ENCODE peak calls at places on chromosomes 6 and 20, in four cellular contexts. J, D, C and F are unnamed samples.

GRCh38 chr20:24506696-24507095 is 37.3 kb downstream of the SYNDIG1 start:
- DNase-seq in J (no peak), D (no peak), C (no peak), F (no peak)

GRCh38 chr6:153058291-153058690 is 55.8 kb upstream of the MTRF1L start:
- DNase-seq in J (peak; percentile 58), D (no peak), C (no peak), F (no peak)

GRCh38 chr6:167100241-167100674 is 22.6 kb upstream of the CCR6 start:
- DNase-seq in J (no peak), D (no peak), C (peak; percentile 61), F (no peak)

GRCh38 chr6:79684821-79685220 is 53.7 kb downstream of the SH3BGRL2 start:
- DNase-seq in J (no peak), D (no peak), C (no peak), F (no peak)

GRCh38 chr6:87334683-87335082 is 5.6 kb upstream of the GJB7 start:
- DNase-seq in J (peak; percentile 69), D (no peak), C (no peak), F (no peak)

GRCh38 chr6:33215281-33215680 is 7.0 kb downstream of the RING1 start:
- DNase-seq in J (no peak), D (no peak), C (no peak), F (no peak)

GRCh38 chr6:149233056-149233715 is 84.3 kb upstream of the TAB2 start:
- DNase-seq in J (peak; percentile 93), D (no peak), C (peak; percentile 40), F (peak; percentile 83)

GRCh38 chr6:138161118-138161433 is 663 bp upstream of the ARFGEF3 start:
- DNase-seq in J (no peak), D (no peak), C (no peak), F (no peak)

GRCh38 chr20:47358672-47359532 is 2.4 kb upstream of the ZMYND8 start:
- DNase-seq in J (peak; percentile 90), D (no peak), C (peak; percentile 63), F (peak; percentile 97)

GRCh38 chr6:151962246-151962846 is 154.9 kb downstream of the ESR1 start:
- DNase-seq in J (no peak), D (no peak), C (no peak), F (no peak)

GRCh38 chr6:112286010-112286409 is 31.6 kb upstream of the LAMA4 start:
- DNase-seq in J (no peak), D (peak; percentile 11), C (no peak), F (no peak)

DNA sequence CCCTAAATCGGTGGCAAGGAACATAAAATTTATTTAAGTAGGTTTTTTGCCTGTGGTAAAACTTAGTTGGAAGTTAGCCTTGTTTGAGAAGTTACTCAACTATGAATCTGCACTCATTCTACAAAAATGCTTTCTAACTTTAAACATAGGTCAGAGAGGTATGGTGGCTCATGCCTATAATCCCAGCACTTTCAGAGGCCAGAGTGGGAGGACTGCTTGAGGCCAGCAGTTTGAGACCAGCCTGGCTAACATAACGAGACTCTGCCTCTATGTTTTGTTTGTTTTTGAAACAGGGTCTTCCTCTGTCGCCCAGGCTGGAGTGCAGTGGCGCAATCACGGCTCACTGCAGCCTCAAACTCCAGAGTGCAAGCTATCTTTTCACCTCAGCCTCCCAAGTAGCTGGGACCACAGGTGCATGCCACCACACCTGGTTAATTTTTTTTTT is 16.2 kb downstream of the USP49 start:
- DNase-seq in J (peak; percentile 83), D (no peak), C (no peak), F (no peak)
- TF ChIP-seq RCOR1 in J (peak; percentile 85), D (no peak), C (no peak), F (no peak)

GRCh38 chr6:83065511-83066192 is at the start of gene UBE3D:
- DNase-seq in J (peak; percentile 75), D (no peak), C (peak; percentile 91), F (peak; percentile 70)

GRCh38 chr6:83071023-83071422 is 3.6 kb downstream of the DOP1A start:
- DNase-seq in J (no peak), D (peak; percentile 60), C (no peak), F (no peak)

GRCh38 chr6:83069633-83070032 is 2.2 kb downstream of the DOP1A start:
- DNase-seq in J (no peak), D (no peak), C (no peak), F (no peak)

GRCh38 chr6:83068628-83069027 is 1.2 kb downstream of the DOP1A start:
- DNase-seq in J (no peak), D (no peak), C (no peak), F (no peak)

GRCh38 chr6:83067448-83068413 is at the start of gene DOP1A:
- DNase-seq in J (peak; percentile 91), D (peak; percentile 85), C (peak; percentile 89), F (peak; percentile 73)
- TF ChIP-seq POLR2A in J (peak; percentile 31), D (peak; percentile 92), C (peak; percentile 47), F (peak; percentile 21)

DNA sequence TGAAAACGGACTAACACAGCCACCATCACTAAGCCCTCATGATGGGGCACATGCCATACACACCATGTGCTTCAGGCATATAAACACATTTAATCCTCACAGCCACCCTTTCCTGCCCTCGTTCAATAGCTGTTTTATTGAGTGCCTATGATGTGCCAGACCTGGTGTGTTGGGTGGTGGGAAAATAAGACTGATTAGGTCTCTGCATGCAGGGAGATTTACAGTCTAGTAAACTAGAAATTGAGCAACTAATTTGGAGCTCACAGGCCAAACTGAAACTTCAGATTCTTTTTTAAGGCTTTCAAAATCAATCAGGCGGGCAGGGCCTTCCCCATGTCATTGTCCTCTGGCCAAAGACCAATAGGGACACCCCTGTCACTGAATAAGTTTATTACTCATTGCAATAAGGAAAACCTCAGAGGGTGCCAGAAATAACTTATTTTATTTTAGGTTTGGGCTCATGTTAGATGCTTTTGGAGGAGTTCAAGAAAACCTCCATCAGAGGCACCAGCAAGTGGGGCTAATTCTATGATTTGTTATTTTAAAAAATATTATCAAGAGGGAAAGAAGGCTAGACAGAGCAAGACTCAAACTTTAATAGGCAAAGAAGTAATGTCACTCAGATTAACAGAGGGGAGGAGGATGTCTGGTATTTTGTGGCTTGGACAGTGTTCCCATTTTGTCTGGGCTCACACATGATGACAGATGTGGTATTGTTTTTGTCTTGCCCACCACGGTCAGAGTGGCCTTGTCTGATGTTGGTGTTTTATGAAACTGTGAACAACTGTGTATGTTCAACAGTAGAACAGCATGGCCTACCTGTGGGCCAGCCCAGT is 12.0 kb downstream of the ZFP64 start:
- DNase-seq in J (no peak), D (peak; percentile 94), C (no peak), F (no peak)
- TF ChIP-seq RCOR1 in J (no peak), D (peak; percentile 54), C (no peak), F (no peak)

DNA sequence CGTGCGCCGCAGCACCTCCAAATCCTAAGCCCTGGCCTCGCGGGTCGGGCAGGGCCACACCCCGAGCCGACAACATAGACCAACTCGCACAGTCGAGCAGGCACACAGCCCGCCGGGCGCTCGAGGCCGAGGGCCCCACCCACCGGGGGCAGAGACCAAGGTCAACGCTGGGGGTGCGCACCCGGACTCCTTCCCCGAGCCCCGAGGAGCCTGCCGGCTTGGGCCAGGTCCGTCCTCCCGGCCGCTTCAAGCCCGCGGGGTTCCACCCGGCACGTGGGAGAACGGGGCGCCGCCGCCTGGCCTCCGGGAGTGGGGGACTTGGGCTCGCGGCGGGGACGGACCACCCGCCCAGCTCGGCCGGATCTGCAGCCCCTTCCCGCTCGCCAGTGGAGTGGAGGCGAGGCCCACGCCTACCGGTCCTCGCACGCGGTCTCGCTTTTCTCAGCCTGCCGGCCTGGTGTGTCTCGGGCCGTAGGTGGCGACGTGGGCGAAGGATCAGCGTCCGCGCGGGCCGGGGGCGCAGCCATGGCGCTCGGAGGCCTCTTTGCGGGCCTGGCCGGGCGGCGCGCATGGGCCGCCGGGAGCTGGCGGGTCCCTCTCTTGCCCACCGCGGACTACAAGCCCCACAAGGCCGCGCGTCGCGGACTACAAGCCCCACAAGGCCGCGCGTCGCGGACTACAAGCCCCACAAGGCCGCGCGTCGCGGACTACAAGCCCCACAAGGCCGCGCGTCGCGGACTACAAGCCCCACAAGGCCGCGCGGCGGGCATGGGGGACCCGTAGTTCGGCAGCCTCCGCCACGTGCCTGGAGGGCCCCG is at the start of gene UCKL1:
- DNase-seq in J (peak; percentile 91), D (no peak), C (peak; percentile 91), F (peak; percentile 81)
- TF ChIP-seq POLR2A in J (peak; percentile 33), D (peak; percentile 91), C (peak; percentile 92), F (peak; percentile 82)

DNA sequence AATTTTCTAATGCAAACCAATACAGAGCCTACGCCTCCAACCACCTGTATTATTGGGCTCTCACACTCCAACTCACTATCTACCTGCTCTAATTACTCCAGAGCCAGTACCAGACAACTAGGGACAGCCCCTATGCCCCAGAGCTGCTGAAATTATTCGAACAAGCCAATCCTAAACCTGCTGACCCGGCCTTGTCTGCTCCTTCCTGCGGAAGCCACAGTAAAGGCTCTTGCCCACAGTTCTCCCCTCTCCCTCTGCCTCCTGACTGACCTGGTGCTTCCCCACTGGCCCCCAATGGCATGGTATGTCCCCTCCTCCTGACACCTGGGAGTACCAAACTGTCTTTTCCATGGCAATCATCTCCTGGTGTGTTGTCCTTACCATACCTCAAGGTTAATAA is 4.1 kb upstream of the TOX2 start:
- DNase-seq in J (no peak), D (no peak), C (no peak), F (no peak)
- TF ChIP-seq RCOR1 in J (no peak), D (no peak), C (no peak), F (no peak)

GRCh38 chr20:50115591-50116367 is 2.8 kb upstream of the UBE2V1 start:
- DNase-seq in J (peak; percentile 97), D (peak; percentile 89), C (peak; percentile 90), F (peak; percentile 96)
- TF ChIP-seq POLR2A in J (no peak), D (peak; percentile 77), C (peak; percentile 75), F (peak; percentile 61)

GRCh38 chr6:12113190-12113578 is 101.1 kb downstream of the HIVEP1 start:
- DNase-seq in J (peak; percentile 84), D (no peak), C (no peak), F (no peak)
- TF ChIP-seq RCOR1 in J (no peak), D (no peak), C (no peak), F (no peak)

GRCh38 chr20:57562541-57563465 is 1.9 kb downstream of the PCK1 start:
- DNase-seq in J (no peak), D (no peak), C (no peak), F (no peak)
- TF ChIP-seq POLR2A in J (no peak), D (no peak), C (no peak), F (no peak)

GRCh38 chr6:44667226-44667625 is 279.7 kb downstream of the CDC5L start:
- DNase-seq in J (peak; percentile 77), D (no peak), C (no peak), F (no peak)
- TF ChIP-seq RCOR1 in J (no peak), D (no peak), C (no peak), F (no peak)